ENCODE peak calls at places on chromosomes 1 and 21, in five cellular contexts. P is A549, S is mesendoderm, K is tibial nerve, O is ovary. G is an unnamed sample.

GRCh38 chr1:54407201-54407956 is 1.2 kb upstream of the SSBP3 start:
- DNase-seq in O (peak; percentile 84), P (peak; percentile 83), S (peak; percentile 98), K (peak; percentile 85), G (peak; percentile 85)

GRCh38 chr21:42986125-42986783 is 11.9 kb downstream of the PKNOX1 start:
- DNase-seq in K (no peak), O (no peak), P (no peak), S (no peak), G (no peak)

GRCh38 chr1:228751360-228752098 is 16.2 kb downstream of the RHOU start:
- DNase-seq in O (no peak), K (no peak), S (no peak), P (no peak), G (no peak)

GRCh38 chr1:8252266-8252951 is 65.5 kb upstream of the SLC45A1 start:
- DNase-seq in K (no peak), O (no peak), S (no peak), P (no peak), G (no peak)

GRCh38 chr1:203992440-203992839 is 80.5 kb upstream of the SOX13 start:
- DNase-seq in S (no peak), O (no peak), K (no peak), P (no peak), G (no peak)

GRCh38 chr1:10890391-10891073 is 94.1 kb upstream of the CASZ1 start:
- DNase-seq in K (no peak), S (no peak), P (no peak), O (no peak), G (no peak)

GRCh38 chr1:180229483-180230415 is at the start of gene LHX4:
- DNase-seq in O (peak; percentile 41), P (peak; percentile 85), K (no peak), S (peak; percentile 90), G (no peak)

GRCh38 chr1:152941037-152941700 is 5.8 kb upstream of the SPRR5 start:
- DNase-seq in S (peak; percentile 50), P (no peak), K (no peak), O (no peak), G (no peak)

GRCh38 chr1:240310226-240310925 is 218.7 kb downstream of the FMN2 start:
- DNase-seq in O (no peak), S (no peak), K (no peak), P (no peak), G (no peak)

GRCh38 chr1:111199881-111200801 is at the start of gene DENND2D:
- DNase-seq in K (peak; percentile 81), P (no peak), O (no peak), S (no peak), G (peak; percentile 53)

GRCh38 chr1:215397843-215398242 is 169.3 kb upstream of the KCTD3 start:
- DNase-seq in P (no peak), S (no peak), K (no peak), O (no peak), G (no peak)

GRCh38 chr1:151292207-151293030 is 10.3 kb downstream of the ZNF687 start:
- DNase-seq in S (peak; percentile 32), K (no peak), P (no peak), O (no peak), G (no peak)

GRCh38 chr1:182147136-182147815 is 85.8 kb upstream of the ZNF648 start:
- DNase-seq in K (no peak), O (no peak), P (no peak), S (no peak), G (no peak)

GRCh38 chr21:34274001-34274400 is 89.8 kb upstream of the KCNE2 start:
- DNase-seq in P (no peak), O (no peak), K (no peak), S (no peak), G (no peak)

GRCh38 chr1:9413143-9413876 is 120.6 kb downstream of the SPSB1 start:
- DNase-seq in O (peak; percentile 86), P (peak; percentile 58), K (no peak), S (peak; percentile 84), G (peak; percentile 27)

GRCh38 chr21:39641827-39642450 is 29.2 kb downstream of the B3GALT5 start:
- DNase-seq in O (no peak), P (no peak), S (no peak), K (no peak), G (no peak)

GRCh38 chr1:238895911-238896310 is 490.5 kb upstream of the CHRM3 start:
- DNase-seq in S (no peak), P (no peak), K (no peak), O (no peak), G (no peak)

GRCh38 chr1:25917996-25918395 is 11.8 kb upstream of the STMN1 start:
- DNase-seq in O (no peak), S (peak; percentile 88), P (no peak), K (no peak), G (no peak)

GRCh38 chr1:171055966-171056643 is 34.6 kb upstream of the FMO3 start:
- DNase-seq in O (no peak), K (no peak), S (no peak), P (no peak), G (no peak)

DNA sequence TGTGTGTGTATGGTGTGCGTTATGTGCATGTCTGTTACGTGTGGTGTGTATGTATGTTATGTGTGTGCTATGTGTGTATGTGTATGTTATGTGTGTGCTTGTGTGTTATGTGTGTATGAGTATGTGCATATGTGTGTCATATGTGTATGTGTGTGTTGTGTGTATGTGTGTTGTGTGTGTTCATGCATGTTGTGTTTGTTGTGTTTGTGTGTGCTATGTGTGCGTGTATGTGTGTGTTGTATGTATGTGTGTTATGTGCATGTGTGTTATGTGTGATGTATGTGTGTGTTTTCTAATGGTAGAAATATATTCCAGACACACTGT is 50.2 kb downstream of the TOMM20 start:
- DNase-seq in O (no peak), K (no peak), P (no peak), S (no peak), G (no peak)
- H3K4me3 ChIP-seq in O (no peak overlapping the region), K (no peak overlapping the region), P (no peak overlapping the region), S (no peak overlapping the region), G (no peak overlapping the region)

DNA sequence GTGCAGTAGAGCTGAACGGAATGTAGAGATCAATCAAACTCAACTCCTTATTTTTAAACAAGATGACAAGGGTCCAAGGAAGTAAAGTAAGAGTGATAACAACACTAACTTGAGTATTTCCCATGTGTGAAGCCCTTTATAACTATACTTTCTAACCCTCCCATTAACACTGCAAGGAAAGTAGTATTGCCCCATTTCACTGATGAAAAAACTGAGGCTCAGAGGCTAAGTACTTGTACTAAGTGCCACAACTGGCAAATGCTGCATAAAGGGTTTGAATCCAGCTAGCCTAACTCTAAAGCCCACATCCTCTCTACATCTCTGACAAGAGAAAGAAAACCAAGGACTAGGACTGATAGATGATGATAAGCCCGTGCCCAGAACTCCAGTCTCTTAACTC is 8.2 kb upstream of the GJA5 start:
- DNase-seq in O (no peak), K (no peak), P (no peak), S (no peak), G (no peak)
- H3K4me1 ChIP-seq in O (no peaks in the 10 kb centered on the region), K (peaks cover 12% of the 10 kb centered on the region), P (no peaks in the 10 kb centered on the region), S (no peaks in the 10 kb centered on the region), G (peaks cover 7% of the 10 kb centered on the region)

GRCh38 chr1:217135569-217135915 is 412.3 kb upstream of the ESRRG start:
- DNase-seq in P (no peak), K (no peak), S (peak; percentile 13), O (no peak), G (no peak)
- H3K4me3 ChIP-seq in P (peak overlapping the region; percentile 40), K (peak overlapping the region; percentile 41), S (peak overlapping the region; percentile 32), O (no peak overlapping the region), G (no peak overlapping the region)

GRCh38 chr1:19444399-19445021 is 40.8 kb downstream of the CAPZB start:
- DNase-seq in S (no peak), O (no peak), K (no peak), P (no peak), G (no peak)
- H3K4me1 ChIP-seq in S (peaks cover 5% of the 10 kb centered on the region), O (peaks cover 49% of the 10 kb centered on the region), K (peaks cover 92% of the 10 kb centered on the region), P (peaks cover 94% of the 10 kb centered on the region), G (peaks cover 89% of the 10 kb centered on the region)

GRCh38 chr21:25563399-25564116 is 43.7 kb downstream of the MRPL39 start:
- DNase-seq in O (no peak), K (no peak), P (no peak), S (no peak), G (peak; percentile 63)
- H3K4me3 ChIP-seq in O (no peak overlapping the region), K (no peak overlapping the region), P (no peak overlapping the region), S (no peak overlapping the region), G (no peak overlapping the region)

DNA sequence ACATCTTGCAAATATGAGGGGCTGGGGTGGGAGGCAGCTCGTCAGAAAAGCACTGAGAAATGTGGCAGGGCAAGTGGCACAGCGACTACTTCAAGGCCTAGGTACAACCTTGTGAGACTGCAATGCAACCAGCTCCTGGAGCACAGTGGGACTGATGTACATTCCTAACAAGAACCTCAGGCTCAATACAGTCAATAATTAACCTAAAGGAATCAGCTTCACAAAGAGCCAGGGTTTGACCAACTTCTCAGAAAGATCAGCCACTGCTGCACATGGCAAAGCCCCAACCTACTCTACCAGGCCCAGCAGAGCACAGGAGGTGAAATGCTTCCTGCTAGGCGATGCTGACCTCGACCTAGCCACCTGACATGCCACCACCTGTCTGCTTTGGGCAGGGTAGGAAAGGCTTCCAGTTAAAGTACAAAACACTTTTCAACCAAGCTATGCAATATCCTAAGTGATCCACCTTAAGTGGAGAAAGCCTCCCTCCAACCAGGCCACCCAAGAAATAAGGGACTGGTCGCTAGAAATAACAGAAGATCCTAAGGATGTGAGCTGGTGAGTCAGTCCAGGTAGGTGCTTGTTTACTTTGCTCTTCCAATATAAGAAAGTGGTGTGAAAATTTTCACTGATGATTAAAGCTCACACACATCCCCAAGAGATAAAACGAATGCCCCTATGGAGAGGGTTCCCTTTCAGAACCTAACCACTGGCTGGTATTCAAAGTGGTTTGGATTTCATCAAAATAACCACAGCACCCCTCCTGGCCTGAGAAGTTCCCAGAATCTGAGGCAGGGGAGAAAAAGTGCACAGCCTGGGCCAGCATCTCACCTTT is 2.1 kb downstream of the RIPK4 start:
- DNase-seq in O (no peak), K (no peak), P (no peak), S (no peak), G (no peak)
- H3K4me1 ChIP-seq in O (no peaks in the 10 kb centered on the region), K (peaks cover 54% of the 10 kb centered on the region), P (peaks cover 59% of the 10 kb centered on the region), S (peaks cover 11% of the 10 kb centered on the region), G (peaks cover 40% of the 10 kb centered on the region)

DNA sequence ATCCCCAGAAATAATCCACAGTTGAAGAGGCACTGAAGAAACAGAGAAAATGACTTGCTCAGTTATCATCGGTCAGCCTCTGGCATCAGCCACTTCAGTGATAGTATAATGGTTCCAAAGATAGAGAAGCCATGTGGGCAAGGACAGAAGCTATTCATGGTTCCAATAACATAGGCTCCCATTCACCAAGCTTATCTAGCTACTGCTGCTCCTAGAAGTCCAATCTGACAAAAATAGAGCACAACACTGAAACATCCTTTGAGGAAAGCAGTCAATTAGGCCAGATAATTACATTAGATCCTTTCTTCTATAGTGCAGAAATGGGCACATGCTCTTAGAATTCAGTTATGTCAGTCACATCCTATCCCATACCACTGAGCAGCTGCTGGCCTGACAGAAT is 33.5 kb upstream of the CRB1 start:
- DNase-seq in P (no peak), O (no peak), S (no peak), K (no peak), G (no peak)
- H3K4me3 ChIP-seq in P (no peak overlapping the region), O (no peak overlapping the region), S (no peak overlapping the region), K (no peak overlapping the region), G (no peak overlapping the region)

G was measured in CD4-positive, alpha-beta memory T cell.